ENCODE peak calls at places on chromosomes 2 and 18, in five cellular contexts. L, J, U, C and G are unnamed samples.

GRCh38 chr2:117661619-117662018 is 152.9 kb upstream of the DDX18 start:
- DNase-seq in U (peak), L (no peak), C (no peak), J (no peak), G (no peak)

GRCh38 chr2:101125374-101125773 is 25.8 kb downstream of the TBC1D8 start:
- DNase-seq in J (no peak), L (no peak), C (peak), U (no peak), G (no peak)

GRCh38 chr2:109403841-109404201 is 209.9 kb downstream of the SEPTIN10 start:
- DNase-seq in L (no peak), C (no peak), J (no peak), U (no peak), G (peak)

GRCh38 chr18:9708882-9709877 is 1.1 kb downstream of the RAB31 start:
- DNase-seq in J (peak), C (no peak), L (no peak), U (no peak), G (no peak)

GRCh38 chr2:20525041-20526035 is 78.5 kb downstream of the RHOB start:
- DNase-seq in C (peak), U (no peak), J (peak), L (no peak), G (peak)

GRCh38 chr2:218079943-218080913 is 11.2 kb downstream of the RUFY4 start:
- DNase-seq in L (no peak), J (no peak), C (peak), U (no peak), G (no peak)

GRCh38 chr2:3144856-3145255 is 232.8 kb downstream of the EIPR1 start:
- DNase-seq in U (no peak), J (no peak), L (no peak), C (no peak), G (no peak)

GRCh38 chr18:50099725-50100414 is 95.1 kb downstream of the MYO5B start:
- DNase-seq in C (no peak), U (no peak), J (no peak), L (no peak), G (peak)

GRCh38 chr18:68735498-68736343 is 20.8 kb upstream of the TMX3 start:
- DNase-seq in C (peak), J (peak), U (peak), L (peak), G (peak)

GRCh38 chr2:43319541-43319940 is 93.1 kb upstream of the ZFP36L2 start:
- DNase-seq in J (no peak), C (no peak), U (peak), L (no peak), G (peak)

GRCh38 chr2:47310801-47311560 is 92.0 kb upstream of the MSH2 start:
- DNase-seq in U (peak), L (no peak), J (no peak), C (peak), G (no peak)

GRCh38 chr2:223797073-223797472 is 40.3 kb downstream of the AP1S3 start:
- DNase-seq in J (no peak), U (no peak), C (no peak), L (peak), G (peak)

GRCh38 chr2:101830555-101830954 is 133.0 kb downstream of the MAP4K4 start:
- DNase-seq in L (no peak), U (no peak), C (no peak), J (no peak), G (peak)

GRCh38 chr18:44541159-44541558 is 139.5 kb upstream of the SETBP1 start:
- DNase-seq in J (no peak), U (no peak), C (no peak), L (no peak), G (no peak)

GRCh38 chr2:26982102-26982742 is 11.8 kb downstream of the MAPRE3 start:
- DNase-seq in U (peak), J (peak), C (peak), L (peak), G (peak)

GRCh38 chr2:5373200-5373599 is 319.0 kb upstream of the SOX11 start:
- DNase-seq in L (no peak), J (peak), U (peak), C (no peak), G (no peak)

GRCh38 chr2:32366595-32366994 is 9.8 kb downstream of the BIRC6 start:
- DNase-seq in L (no peak), C (no peak), U (no peak), J (no peak), G (no peak)

GRCh38 chr2:48442610-48443360 is 87.2 kb upstream of the STON1 start:
- DNase-seq in C (no peak), J (no peak), U (no peak), L (no peak), G (no peak)

GRCh38 chr2:41457026-41457425 is 590.8 kb upstream of the PKDCC start:
- DNase-seq in L (no peak), U (no peak), C (no peak), J (no peak), G (no peak)

GRCh38 chr18:7572837-7573236 is 5.7 kb downstream of the PTPRM start:
- DNase-seq in J (no peak), L (no peak), U (no peak), C (no peak), G (peak)

GRCh38 chr2:144111443-144111842 is 408.5 kb downstream of the ZEB2 start:
- DNase-seq in U (no peak), J (no peak), C (no peak), L (no peak), G (peak)

GRCh38 chr2:2683581-2683980 is 352.5 kb upstream of the MYT1L start:
- DNase-seq in J (no peak), U (no peak), L (no peak), C (no peak), G (no peak)

GRCh38 chr18:4093676-4094075 is 361.4 kb downstream of the DLGAP1 start:
- DNase-seq in C (no peak), U (no peak), L (no peak), J (no peak), G (no peak)

GRCh38 chr2:72278046-72278445 is 130.4 kb upstream of the CYP26B1 start:
- DNase-seq in L (no peak), U (no peak), C (no peak), J (no peak), G (peak)

GRCh38 chr2:156541706-156542105 is 105.5 kb downstream of the GPD2 start:
- DNase-seq in L (no peak), J (no peak), U (no peak), C (no peak), G (peak)

GRCh38 chr2:46530571-46530970 is 51.2 kb downstream of the TMEM247 start:
- DNase-seq in C (no peak), L (no peak), J (no peak), U (no peak), G (no peak)

GRCh38 chr2:115650827-115651226 is 1208.4 kb downstream of the DPP10 start:
- DNase-seq in J (no peak), C (no peak), L (no peak), U (no peak), G (no peak)

GRCh38 chr2:55718165-55719008 is 24.7 kb upstream of the PNPT1 start:
- DNase-seq in J (peak), L (peak), C (peak), U (peak), G (peak)

GRCh38 chr2:142180820-142181533 is 50.2 kb upstream of the LRP1B start:
- DNase-seq in C (peak), J (no peak), L (no peak), U (no peak), G (peak)

GRCh38 chr2:215363039-215363438 is 51.2 kb downstream of the ATIC start:
- DNase-seq in C (no peak), J (no peak), U (no peak), L (no peak), G (peak)

GRCh38 chr2:143824796-143825195 is 695.1 kb downstream of the ZEB2 start:
- DNase-seq in J (no peak), C (no peak), L (no peak), U (no peak), G (no peak)

GRCh38 chr2:119739580-119740255 is 20.0 kb upstream of the PTPN4 start:
- DNase-seq in C (no peak), L (no peak), U (no peak), J (no peak), G (no peak)

GRCh38 chr2:106129150-106129549 is 65.0 kb downstream of the UXS1 start:
- DNase-seq in J (no peak), L (no peak), C (no peak), U (no peak), G (no peak)

GRCh38 chr2:1841903-1842791 is 97.8 kb upstream of the PXDN start:
- DNase-seq in C (no peak), U (no peak), J (no peak), L (no peak), G (no peak)

GRCh38 chr2:176473177-176473576 is 203.9 kb downstream of the MTX2 start:
- DNase-seq in C (no peak), U (no peak), L (no peak), J (no peak), G (peak)

GRCh38 chr2:239916205-239917127 is 108.7 kb downstream of the NDUFA10 start:
- DNase-seq in J (no peak), U (no peak), L (no peak), C (no peak), G (no peak)

GRCh38 chr2:60984717-60985116 is 32.8 kb upstream of the PEX13 start:
- DNase-seq in J (no peak), L (no peak), U (no peak), C (no peak), G (no peak)
- TF ChIP-seq SMC3 in J (no peak), L (no peak), U (no peak), C (no peak), G (no peak)

GRCh38 chr2:169961911-169962310 is 134.7 kb downstream of the UBR3 start:
- DNase-seq in U (no peak), L (no peak), C (no peak), J (no peak), G (peak)

GRCh38 chr2:169955940-169956339 is 128.7 kb downstream of the UBR3 start:
- DNase-seq in J (no peak), C (no peak), U (no peak), L (no peak), G (no peak)
- TF ChIP-seq CTCF in J (no peak), C (no peak), U (no peak), L (no peak), G (no peak)

GRCh38 chr2:191486584-191487320 is 191.2 kb upstream of the NABP1 start:
- DNase-seq in U (no peak), L (no peak), C (no peak), J (no peak), G (peak)
- TF ChIP-seq SMC3 in U (no peak), L (no peak), C (no peak), J (no peak), G (peak)

GRCh38 chr2:199940373-199940772 is 14.9 kb downstream of the TYW5 start:
- DNase-seq in J (no peak), L (peak), U (peak), C (peak), G (peak)
- TF ChIP-seq CTCF in J (peak), L (peak), U (peak), C (peak), G (peak)

DNA sequence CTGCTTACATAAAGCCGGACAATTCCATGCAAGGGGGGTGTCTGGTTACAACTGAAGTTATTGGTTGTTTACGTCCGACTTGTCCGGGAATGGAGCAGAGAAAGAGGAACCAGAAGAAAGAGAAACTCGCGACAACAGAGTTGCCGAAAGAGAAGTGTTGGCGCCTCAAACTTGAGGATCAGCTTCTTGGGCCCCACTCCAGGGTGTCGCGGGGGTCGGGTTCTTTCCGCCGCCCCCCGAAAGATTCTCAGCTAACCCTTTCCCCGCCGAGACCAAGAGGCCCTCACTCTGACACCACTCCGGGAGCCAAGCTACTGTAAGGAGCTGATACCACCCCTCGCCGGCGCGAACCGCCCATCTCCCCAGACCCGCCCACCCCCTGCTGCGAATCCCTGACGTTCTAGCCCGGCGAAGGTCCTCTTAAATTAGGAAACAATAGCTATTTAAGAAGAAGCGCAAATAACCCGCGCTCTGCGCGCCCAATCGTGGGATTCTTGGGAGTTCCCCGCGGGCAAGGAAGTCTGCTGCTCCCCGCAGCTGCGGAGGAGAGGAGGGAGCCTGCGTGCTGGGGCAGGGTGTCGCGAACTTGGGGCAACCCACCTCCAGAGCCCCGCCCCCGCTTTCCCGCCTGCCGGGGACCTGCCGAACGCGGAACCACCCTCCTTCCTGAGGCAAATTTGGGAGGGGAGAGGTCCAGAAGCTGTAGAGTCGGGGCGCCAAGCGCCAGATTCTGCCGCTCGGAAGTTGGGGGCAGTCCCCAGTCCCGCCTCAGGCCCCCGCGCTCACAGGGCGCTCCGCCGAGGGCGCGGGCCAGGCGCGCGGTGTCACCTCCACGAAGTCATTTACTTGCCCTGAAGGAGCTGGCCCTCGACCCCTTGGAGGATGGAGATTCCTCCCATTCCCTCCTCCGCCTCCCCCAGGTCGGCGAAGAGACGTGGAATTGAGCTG is 8.5 kb upstream of the SP9 start:
- DNase-seq in U (no peak), J (peak), L (no peak), C (no peak), G (peak)
- TF ChIP-seq SMC3 in U (no peak), J (no peak), L (no peak), C (no peak), G (no peak)

GRCh38 chr2:140353541-140353940 is 1573.4 kb upstream of the NXPH2 start:
- DNase-seq in L (no peak), U (no peak), C (no peak), J (no peak), G (no peak)
- TF ChIP-seq CTCF in L (no peak), U (no peak), C (no peak), J (no peak), G (no peak)

GRCh38 chr2:57407742-57408343 is 638.8 kb upstream of the VRK2 start:
- DNase-seq in C (no peak), U (no peak), J (no peak), L (no peak), G (no peak)
- TF ChIP-seq SMC3 in C (no peak), U (no peak), J (no peak), L (no peak), G (no peak)